ENCODE peak calls at places on chromosomes 2 and 18, in five cellular contexts. A is K562, Z is OCI-LY7, N is lower lobe of right lung, L is sigmoid colon. Y is an unnamed sample.

GRCh38 chr2:215286309-215286708 is 25.6 kb upstream of the ATIC start:
- DNase-seq in Z (no peak), N (no peak), L (no peak), A (no peak), Y (no peak)

GRCh38 chr2:84894758-84895520 is 10.5 kb upstream of the TMSB10 start:
- DNase-seq in A (no peak), L (peak), N (no peak), Z (peak), Y (no peak)

GRCh38 chr2:218856168-218856895 is 3.3 kb upstream of the WNT6 start:
- DNase-seq in L (peak), A (no peak), N (no peak), Z (no peak), Y (no peak)

GRCh38 chr2:74290466-74291216 is 52.6 kb downstream of the SLC4A5 start:
- DNase-seq in A (no peak), N (no peak), L (no peak), Z (peak), Y (no peak)

GRCh38 chr18:47997338-47997780 is 66.9 kb upstream of the SMAD2 start:
- DNase-seq in N (no peak), L (no peak), A (peak), Z (peak), Y (no peak)

GRCh38 chr2:150191349-150191748 is 296.1 kb downstream of the RND3 start:
- DNase-seq in N (no peak), L (no peak), A (no peak), Z (no peak), Y (no peak)

GRCh38 chr2:215364157-215365155 is 52.6 kb downstream of the ATIC start:
- DNase-seq in N (no peak), Z (no peak), L (no peak), A (no peak), Y (no peak)

GRCh38 chr2:50178050-50178449 is 853.9 kb downstream of the NRXN1 start:
- DNase-seq in N (no peak), L (no peak), Z (no peak), A (no peak), Y (no peak)

DNA sequence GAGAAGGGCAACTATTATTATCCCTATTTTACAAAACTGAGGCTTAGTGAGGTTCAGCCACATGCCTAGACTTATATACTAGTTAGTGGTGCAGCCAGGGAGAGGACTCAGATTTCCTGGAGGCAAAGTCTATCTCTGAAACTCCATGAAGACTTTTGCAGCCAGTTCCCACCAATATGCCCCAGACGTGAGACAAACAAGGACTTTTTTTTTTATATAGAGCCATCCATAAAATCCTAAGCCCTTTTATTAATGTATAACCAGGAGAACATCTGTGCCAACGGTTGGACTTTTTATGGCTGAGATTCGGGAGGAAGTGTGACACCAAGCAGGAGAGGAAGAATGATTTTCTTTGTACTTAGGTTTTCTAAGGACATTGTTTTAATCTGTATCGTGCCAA is 29.9 kb downstream of the LIPG start:
- DNase-seq in Z (no peak), N (no peak), A (no peak), L (no peak), Y (no peak)
- H3K27ac ChIP-seq in Z (no peak), N (no peak), A (no peak), L (no peak), Y (no peak)

GRCh38 chr18:68723539-68723938 is 8.6 kb upstream of the TMX3 start:
- DNase-seq in Z (no peak), N (no peak), A (no peak), L (no peak), Y (no peak)

GRCh38 chr18:68725341-68725740 is 10.4 kb upstream of the TMX3 start:
- DNase-seq in Z (no peak), A (no peak), L (no peak), N (no peak), Y (no peak)

GRCh38 chr18:68724021-68724420 is 9.1 kb upstream of the TMX3 start:
- DNase-seq in A (no peak), Z (no peak), N (no peak), L (no peak), Y (no peak)

GRCh38 chr18:68721681-68722583 is 7.0 kb upstream of the TMX3 start:
- DNase-seq in L (no peak), N (no peak), A (no peak), Z (no peak), Y (no peak)

DNA sequence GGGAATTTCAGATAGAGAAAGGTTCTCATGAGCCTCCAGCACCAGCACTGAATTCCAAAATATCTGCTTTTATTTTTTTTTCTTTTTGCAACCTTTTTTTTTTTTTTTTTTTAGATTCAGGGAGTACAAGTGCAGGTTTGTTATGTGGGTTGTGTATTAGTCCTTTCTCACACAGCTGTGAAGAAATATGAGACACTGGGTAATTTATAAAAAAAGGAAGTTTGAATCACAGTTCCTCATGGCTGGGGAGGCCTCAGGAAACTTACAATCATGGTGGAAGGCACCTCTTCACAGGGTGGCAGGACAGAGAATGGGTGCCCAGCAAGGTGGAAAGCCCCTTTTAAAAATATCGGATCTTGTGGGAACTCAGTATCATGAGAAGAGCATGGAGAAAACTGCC is 7.9 kb upstream of the TMX3 start:
- DNase-seq in N (no peak), Z (no peak), A (no peak), L (no peak), Y (no peak)
- H3K27ac ChIP-seq in N (peak), Z (no peak), A (no peak), L (no peak), Y (no peak)

GRCh38 chr2:204046145-204046544 is 109.6 kb downstream of the ICOS start:
- DNase-seq in A (no peak), Z (peak), N (no peak), L (no peak), Y (no peak)
- H3K27ac ChIP-seq in A (no peak), Z (peak), N (no peak), L (no peak), Y (no peak)

GRCh38 chr18:76589866-76590265 is 94.8 kb upstream of the ZNF516 start:
- DNase-seq in Z (no peak), A (no peak), N (no peak), L (no peak), Y (no peak)

GRCh38 chr18:76589309-76589708 is 94.3 kb upstream of the ZNF516 start:
- DNase-seq in N (no peak), Z (no peak), A (no peak), L (no peak), Y (no peak)

GRCh38 chr18:76592096-76592495 is 97.1 kb upstream of the ZNF516 start:
- DNase-seq in A (no peak), L (no peak), N (no peak), Z (no peak), Y (no peak)

GRCh38 chr18:76587147-76587885 is 92.3 kb upstream of the ZNF516 start:
- DNase-seq in N (no peak), L (no peak), A (no peak), Z (no peak), Y (no peak)

GRCh38 chr18:76588591-76589303 is 93.7 kb upstream of the ZNF516 start:
- DNase-seq in L (no peak), A (no peak), Z (no peak), N (no peak), Y (no peak)
- H3K27ac ChIP-seq in L (no peak), A (no peak), Z (no peak), N (no peak), Y (no peak)

GRCh38 chr2:6080837-6081541 is 388.8 kb downstream of the SOX11 start:
- DNase-seq in Z (no peak), L (no peak), A (no peak), N (no peak), Y (no peak)
- H3K27ac ChIP-seq in Z (no peak), L (no peak), A (no peak), N (no peak), Y (no peak)

GRCh38 chr2:43636616-43637015 is 444 bp upstream of the PLEKHH2 start:
- DNase-seq in L (no peak), N (no peak), A (no peak), Z (peak), Y (no peak)

GRCh38 chr2:43637030-43637803 is at the start of gene PLEKHH2:
- DNase-seq in N (peak), Z (peak), L (peak), A (peak), Y (peak)

GRCh38 chr2:43631918-43632317 is 5.1 kb upstream of the PLEKHH2 start:
- DNase-seq in L (no peak), Z (no peak), N (no peak), A (no peak), Y (no peak)

GRCh38 chr2:43634604-43635306 is 2.3 kb upstream of the PLEKHH2 start:
- DNase-seq in L (no peak), A (no peak), N (no peak), Z (peak), Y (peak)
- H3K27ac ChIP-seq in L (no peak), A (no peak), N (no peak), Z (peak), Y (peak)

GRCh38 chr2:42096869-42097591 is 49.2 kb downstream of the PKDCC start:
- DNase-seq in N (no peak), A (no peak), Z (no peak), L (no peak), Y (no peak)

GRCh38 chr2:42098571-42099430 is 51.0 kb downstream of the PKDCC start:
- DNase-seq in A (no peak), N (peak), L (no peak), Z (peak), Y (no peak)

GRCh38 chr2:42101641-42102605 is 54.1 kb downstream of the PKDCC start:
- DNase-seq in N (peak), Z (peak), A (no peak), L (peak), Y (no peak)

GRCh38 chr2:42100696-42101585 is 53.1 kb downstream of the PKDCC start:
- DNase-seq in A (no peak), N (peak), Z (no peak), L (peak), Y (no peak)

DNA sequence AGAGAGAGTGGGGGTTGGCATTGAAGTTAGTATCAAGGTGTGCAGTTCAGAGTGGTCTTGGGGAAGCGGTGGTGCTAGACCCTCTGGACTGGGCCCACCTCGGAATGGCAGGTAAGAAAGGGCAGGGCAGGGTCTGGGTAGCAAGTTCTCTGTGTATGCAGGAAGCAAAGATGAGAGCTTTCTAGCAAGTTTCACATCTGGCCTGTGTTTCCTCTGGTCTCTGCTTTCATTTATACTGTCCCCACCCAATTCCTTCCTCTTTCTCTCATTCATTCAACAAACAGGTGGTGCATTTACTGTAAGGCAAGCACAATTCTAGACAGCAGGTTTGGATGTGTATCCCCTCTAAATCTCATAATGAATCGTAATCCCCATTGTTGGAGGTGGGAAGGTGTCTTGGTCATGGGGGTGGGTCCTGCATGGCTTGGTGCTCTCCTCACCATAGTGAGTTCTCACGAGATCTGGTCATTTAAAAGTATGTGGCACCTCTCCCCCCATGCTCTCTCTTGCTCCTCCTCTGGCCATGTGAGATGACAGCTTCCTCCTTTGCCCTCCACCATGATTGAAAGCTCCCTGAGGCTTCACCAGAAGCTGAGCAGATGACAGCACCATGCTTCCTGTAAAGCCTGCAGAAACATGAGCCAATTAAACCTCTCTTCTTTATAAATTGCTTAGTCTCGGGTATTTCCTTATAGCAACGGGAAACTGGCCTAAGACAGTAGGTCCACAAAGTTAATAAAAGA is 51.8 kb downstream of the PKDCC start:
- DNase-seq in N (no peak), Z (peak), L (no peak), A (no peak), Y (no peak)
- H3K27ac ChIP-seq in N (peak), Z (no peak), L (peak), A (no peak), Y (no peak)

GRCh38 chr2:63283273-63283672 is 232.6 kb downstream of the OTX1 start:
- DNase-seq in Z (no peak), L (no peak), N (no peak), A (no peak), Y (no peak)

DNA sequence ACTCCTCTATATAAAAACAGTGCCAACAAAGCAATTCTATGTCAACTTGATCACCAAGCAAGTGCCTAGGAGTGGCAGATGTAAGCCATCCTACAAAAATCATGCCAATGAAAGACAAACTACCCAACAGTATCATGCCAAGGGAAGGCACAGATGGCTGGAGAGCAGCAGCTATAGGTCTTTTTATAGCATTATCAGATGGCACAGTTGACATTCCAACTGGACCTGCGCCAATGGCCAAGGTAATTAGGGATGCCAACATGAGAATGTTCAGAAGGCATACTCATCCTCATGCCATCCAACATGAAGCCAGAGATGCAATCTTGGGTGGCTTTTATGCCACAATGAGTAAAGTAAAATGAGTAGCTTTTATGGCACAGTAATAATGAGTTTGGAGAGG is 237.3 kb downstream of the OTX1 start:
- DNase-seq in Z (no peak), L (no peak), N (no peak), A (no peak), Y (no peak)
- H3K27ac ChIP-seq in Z (no peak), L (no peak), N (no peak), A (no peak), Y (no peak)

Y was measured in epithelial cell of prostate.